ENCODE peak calls at places on chromosomes 16 and 17, in ten cellular contexts. W, E, K, S, L, U, N, H, T and G are unnamed samples.
A peak's percentile ranks its signal among the peaks of the same experiment; 100 is the strongest.

GRCh38 chr17:7560172-7561027 is 1.3 kb upstream of the SENP3 start:
- DNase-seq in W (peak; percentile 68), E (peak; percentile 76), K (peak; percentile 85), S (no peak), L (peak; percentile 42), U (no peak), N (no peak), H (peak; percentile 80), T (no peak), G (peak; percentile 64)

GRCh38 chr16:89946515-89946914 is 2.0 kb upstream of the DEF8 start:
- DNase-seq in W (no peak), E (no peak), K (no peak), S (no peak), L (no peak), U (no peak), N (no peak), H (no peak), T (no peak), G (no peak)

GRCh38 chr16:85164838-85165516 is 52.7 kb upstream of the CIBAR2 start:
- DNase-seq in W (no peak), E (no peak), K (no peak), S (no peak), L (no peak), U (no peak), N (no peak), H (no peak), T (no peak), G (no peak)

GRCh38 chr17:18323007-18323406 is 7.9 kb downstream of the SMCR8 start:
- DNase-seq in W (no peak), E (no peak), K (no peak), S (no peak), L (no peak), U (no peak), N (no peak), H (no peak), T (no peak), G (peak; percentile 37)

GRCh38 chr16:54273566-54273965 is 13.0 kb downstream of the IRX3 start:
- DNase-seq in W (no peak), E (no peak), K (no peak), S (no peak), L (no peak), U (no peak), N (no peak), H (no peak), T (no peak), G (no peak)

GRCh38 chr17:34665803-34666763 is 86.7 kb downstream of the TMEM132E start:
- DNase-seq in W (no peak), E (no peak), K (no peak), S (no peak), L (no peak), U (no peak), N (no peak), H (no peak), T (no peak), G (no peak)

GRCh38 chr16:8712589-8713361 is 38.4 kb downstream of the ABAT start:
- DNase-seq in W (no peak), E (no peak), K (peak; percentile 96), S (peak; percentile 57), L (no peak), U (no peak), N (no peak), H (peak; percentile 15), T (no peak), G (no peak)

GRCh38 chr16:81815429-81815766 is 36.3 kb downstream of the PLCG2 start:
- DNase-seq in W (no peak), E (no peak), K (no peak), S (no peak), L (no peak), U (no peak), N (no peak), H (no peak), T (no peak), G (no peak)

GRCh38 chr17:67125924-67126323 is 81.6 kb downstream of the CACNG1 start:
- DNase-seq in W (no peak), E (no peak), K (no peak), S (no peak), L (no peak), U (no peak), N (no peak), H (no peak), T (no peak), G (no peak)

GRCh38 chr16:11087691-11088431 is 143.5 kb downstream of the CLEC16A start:
- DNase-seq in W (no peak), E (no peak), K (no peak), S (no peak), L (no peak), U (no peak), N (no peak), H (no peak), T (no peak), G (no peak)

GRCh38 chr17:3723556-3724372 is at the start of gene HASPIN:
- DNase-seq in W (peak; percentile 91), E (peak; percentile 95), K (peak; percentile 93), S (peak; percentile 94), L (peak; percentile 86), U (peak; percentile 89), N (peak; percentile 69), H (peak; percentile 99), T (peak; percentile 87), G (peak; percentile 90)

GRCh38 chr17:36128411-36128978 is 24.9 kb downstream of the CCL4 start:
- DNase-seq in W (no peak), E (no peak), K (no peak), S (no peak), L (no peak), U (no peak), N (no peak), H (no peak), T (no peak), G (peak; percentile 8)

GRCh38 chr17:72456026-72456569 is 335.3 kb downstream of the SOX9 start:
- DNase-seq in W (peak; percentile 38), E (no peak), K (no peak), S (no peak), L (no peak), U (no peak), N (no peak), H (no peak), T (no peak), G (peak; percentile 71)

GRCh38 chr16:71559855-71560254 is 17.0 kb downstream of the TAT start:
- DNase-seq in W (no peak), E (no peak), K (no peak), S (no peak), L (no peak), U (no peak), N (no peak), H (no peak), T (no peak), G (no peak)

GRCh38 chr17:2852211-2852610 is 56.0 kb downstream of the RAP1GAP2 start:
- DNase-seq in W (no peak), E (no peak), K (no peak), S (no peak), L (no peak), U (no peak), N (no peak), H (no peak), T (no peak), G (no peak)

GRCh38 chr17:17077101-17077500 is 34.8 kb downstream of the MPRIP start:
- DNase-seq in W (no peak), E (no peak), K (no peak), S (no peak), L (no peak), U (no peak), N (no peak), H (no peak), T (no peak), G (no peak)

GRCh38 chr16:80938035-80938927 is 68.4 kb downstream of the CMC2 start:
- DNase-seq in W (peak; percentile 98), E (no peak), K (no peak), S (no peak), L (no peak), U (no peak), N (peak; percentile 77), H (peak; percentile 55), T (peak; percentile 80), G (peak; percentile 96)

GRCh38 chr16:14444979-14445810 is 184.9 kb downstream of the PARN start:
- DNase-seq in W (no peak), E (no peak), K (no peak), S (no peak), L (no peak), U (no peak), N (no peak), H (no peak), T (no peak), G (no peak)

GRCh38 chr17:67601897-67602296 is 115.8 kb upstream of the NOL11 start:
- DNase-seq in W (peak; percentile 34), E (no peak), K (no peak), S (no peak), L (no peak), U (no peak), N (no peak), H (no peak), T (no peak), G (no peak)

GRCh38 chr17:36544049-36544319 is 735 bp upstream of the GGNBP2 start:
- DNase-seq in W (no peak), E (no peak), K (peak; percentile 44), S (no peak), L (no peak), U (no peak), N (no peak), H (peak; percentile 16), T (peak; percentile 80), G (peak; percentile 53)

GRCh38 chr17:1143573-1143972 is 36.2 kb downstream of the ABR start:
- DNase-seq in W (peak; percentile 64), E (no peak), K (peak; percentile 92), S (peak; percentile 63), L (no peak), U (no peak), N (no peak), H (peak; percentile 71), T (no peak), G (no peak)

GRCh38 chr17:57914274-57915147 is 40.7 kb downstream of the CUEDC1 start:
- DNase-seq in W (no peak), E (no peak), K (no peak), S (peak; percentile 36), L (no peak), U (no peak), N (no peak), H (no peak), T (no peak), G (no peak)

GRCh38 chr16:75908718-75909117 is 182.4 kb upstream of the CPHXL start:
- DNase-seq in W (no peak), E (no peak), K (no peak), S (no peak), L (no peak), U (no peak), N (no peak), H (no peak), T (no peak), G (no peak)

GRCh38 chr17:71327376-71328059 is 793.3 kb upstream of the SOX9 start:
- DNase-seq in W (peak; percentile 37), E (no peak), K (no peak), S (no peak), L (no peak), U (no peak), N (peak; percentile 15), H (no peak), T (no peak), G (peak; percentile 21)

GRCh38 chr16:68227183-68227793 is 8.6 kb downstream of the ESRP2 start:
- DNase-seq in W (no peak), E (peak; percentile 27), K (no peak), S (no peak), L (no peak), U (no peak), N (no peak), H (no peak), T (no peak), G (no peak)

GRCh38 chr16:49464877-49465504 is 91.4 kb downstream of the C16orf78 start:
- DNase-seq in W (no peak), E (no peak), K (peak; percentile 30), S (peak; percentile 28), L (no peak), U (no peak), N (no peak), H (peak; percentile 54), T (peak; percentile 62), G (no peak)

GRCh38 chr17:62860962-62861873 is 53.1 kb upstream of the MARCHF10 start:
- DNase-seq in W (peak; percentile 10), E (no peak), K (no peak), S (no peak), L (no peak), U (no peak), N (no peak), H (no peak), T (peak; percentile 47), G (no peak)

GRCh38 chr16:81523387-81524115 is 78.9 kb downstream of the CMIP start:
- DNase-seq in W (peak; percentile 70), E (no peak), K (no peak), S (no peak), L (no peak), U (no peak), N (peak; percentile 25), H (no peak), T (no peak), G (peak; percentile 81)